ENCODE peak calls at places on chromosomes 5 and 9, in six cellular contexts. T is NCI-H2171 treated with DMSO at 0.1 percent for 48 hours, E is AG09319, R is choroid plexus epithelial cell, Y is testis, K is activated T-cell treated with anti-CD3 and anti-CD28 coated beads for 24 hours. F is an unnamed sample.
A peak's percentile ranks its signal among the peaks of the same experiment; 100 is the strongest.

GRCh38 chr9:13942695-13943094 is 371.2 kb downstream of the NFIB start:
- DNase-seq in T (peak; percentile 4), E (peak; percentile 77), R (peak; percentile 97), Y (no peak), K (peak; percentile 0), F (no peak)

GRCh38 chr5:98635631-98636030 is 137.8 kb upstream of the RGMB start:
- DNase-seq in T (no peak), E (no peak), R (peak; percentile 81), Y (no peak), K (no peak), F (no peak)

GRCh38 chr5:148687427-148687826 is 33.1 kb upstream of the HTR4 start:
- DNase-seq in T (no peak), E (no peak), R (peak; percentile 55), Y (no peak), K (no peak), F (peak; percentile 27)

GRCh38 chr9:136648746-136649145 is 14.0 kb upstream of the EGFL7 start:
- DNase-seq in T (no peak), E (no peak), R (no peak), Y (no peak), K (no peak), F (no peak)

GRCh38 chr5:120386981-120387380 is 77.1 kb upstream of the PRR16 start:
- DNase-seq in T (no peak), E (no peak), R (no peak), Y (no peak), K (no peak), F (no peak)

GRCh38 chr9:136851941-136852663 is at the start of gene MAMDC4:
- DNase-seq in T (no peak), E (no peak), R (no peak), Y (peak; percentile 91), K (no peak), F (no peak)

GRCh38 chr5:81949479-81949878 is 22.3 kb upstream of the ATG10 start:
- DNase-seq in T (no peak), E (no peak), R (peak; percentile 36), Y (no peak), K (no peak), F (no peak)

GRCh38 chr5:129387944-129388343 is 72.2 kb upstream of the ADAMTS19 start:
- DNase-seq in T (no peak), E (no peak), R (no peak), Y (no peak), K (no peak), F (peak; percentile 21)

GRCh38 chr5:78597858-78598415 is 50.6 kb downstream of the LHFPL2 start:
- DNase-seq in T (no peak), E (no peak), R (peak; percentile 90), Y (no peak), K (no peak), F (no peak)

GRCh38 chr5:132813599-132814440 is 718 bp downstream of the SOWAHA start:
- DNase-seq in T (no peak), E (no peak), R (peak; percentile 20), Y (peak; percentile 22), K (no peak), F (peak; percentile 43)

GRCh38 chr9:135514342-135515082 is 6.7 kb upstream of the LCN1 start:
- DNase-seq in T (no peak), E (no peak), R (no peak), Y (no peak), K (no peak), F (no peak)